ENCODE peak calls at places on chromosomes 3 and 15, in seven cellular contexts. M, R, A, O, C, Q and L are unnamed samples. For H3K36me3, the result is how much of the 10 kb centered on the place peaks cover.

GRCh38 chr15:90667063-90667754 is 49.9 kb upstream of the BLM start:
- DNase-seq in M (peak), R (no peak), A (no peak), O (no peak), C (no peak), Q (no peak), L (no peak)

GRCh38 chr3:185754920-185755319 is 69.9 kb downstream of the IGF2BP2 start:
- DNase-seq in M (no peak), R (no peak), A (no peak), O (no peak), C (no peak), Q (no peak), L (no peak)

GRCh38 chr15:55859681-55860080 is 116.7 kb upstream of the PRTG start:
- DNase-seq in M (no peak), R (no peak), A (no peak), O (no peak), C (no peak), Q (no peak), L (no peak)

GRCh38 chr15:57217716-57218598 is 158.3 kb upstream of the CGNL1 start:
- DNase-seq in M (no peak), R (no peak), A (no peak), O (no peak), C (no peak), Q (no peak), L (no peak)

GRCh38 chr3:40970067-40970466 is 229.2 kb upstream of the CTNNB1 start:
- DNase-seq in M (no peak), R (no peak), A (no peak), O (no peak), C (no peak), Q (no peak), L (no peak)

GRCh38 chr3:159894386-159894785 is 94.2 kb upstream of the IL12A start:
- DNase-seq in M (no peak), R (no peak), A (no peak), O (no peak), C (no peak), Q (no peak), L (no peak)

GRCh38 chr15:48641416-48641815 is 4.1 kb downstream of the FBN1 start:
- DNase-seq in M (no peak), R (no peak), A (no peak), O (no peak), C (peak), Q (peak), L (no peak)

GRCh38 chr15:50353251-50353998 is 1.6 kb downstream of the GABPB1 start:
- DNase-seq in M (no peak), R (peak), A (no peak), O (no peak), C (no peak), Q (peak), L (no peak)

GRCh38 chr15:83208357-83208661 is 686 bp upstream of the HDGFL3 start:
- DNase-seq in M (no peak), R (no peak), A (no peak), O (no peak), C (no peak), Q (no peak), L (no peak)

GRCh38 chr15:88900309-88900981 is 5.1 kb upstream of the HAPLN3 start:
- DNase-seq in M (no peak), R (peak), A (no peak), O (no peak), C (no peak), Q (no peak), L (no peak)

GRCh38 chr15:50176869-50177268 is 5.1 kb upstream of the SLC27A2 start:
- DNase-seq in M (no peak), R (no peak), A (no peak), O (no peak), C (no peak), Q (no peak), L (no peak)

DNA sequence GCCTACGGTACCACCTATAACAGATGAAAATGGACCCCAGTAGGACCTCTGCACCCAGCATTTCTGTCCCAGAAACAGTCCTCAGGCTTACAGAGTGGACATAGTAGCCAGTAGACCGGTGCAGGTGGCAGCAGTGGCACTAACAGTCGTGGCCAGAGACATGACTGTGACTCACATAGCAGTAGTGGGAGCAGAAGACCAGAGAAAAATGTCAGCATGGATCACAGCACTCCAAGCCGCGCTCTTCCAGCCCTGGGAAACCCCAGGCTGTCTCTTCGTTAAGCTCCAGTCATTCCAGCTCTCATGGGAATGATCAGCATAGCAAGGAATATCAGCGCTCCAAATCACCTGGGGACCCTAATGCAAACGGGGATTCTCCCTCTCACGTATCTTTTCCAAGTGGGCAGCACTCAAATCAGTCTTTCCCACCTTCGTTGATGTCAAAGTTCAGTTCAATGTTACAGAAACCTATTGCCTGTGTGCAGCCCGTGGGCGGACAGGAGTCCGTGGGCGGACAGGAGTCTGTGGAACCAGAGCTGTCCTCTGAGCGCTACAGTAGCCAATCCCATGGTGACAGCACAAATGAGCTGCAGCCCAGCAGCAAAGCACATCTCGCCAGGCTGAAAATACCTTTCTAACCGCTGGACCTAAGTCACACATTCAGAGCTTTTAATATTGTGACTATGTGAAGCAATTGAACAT is 10.5 kb downstream of the BFSP2 start:
- DNase-seq in M (no peak), R (no peak), A (no peak), O (no peak), C (no peak), Q (no peak), L (no peak)
- H3K4me3 ChIP-seq in M (no peak), R (no peak), A (no peak), O (no peak), C (no peak), Q (no peak), L (no peak)

DNA sequence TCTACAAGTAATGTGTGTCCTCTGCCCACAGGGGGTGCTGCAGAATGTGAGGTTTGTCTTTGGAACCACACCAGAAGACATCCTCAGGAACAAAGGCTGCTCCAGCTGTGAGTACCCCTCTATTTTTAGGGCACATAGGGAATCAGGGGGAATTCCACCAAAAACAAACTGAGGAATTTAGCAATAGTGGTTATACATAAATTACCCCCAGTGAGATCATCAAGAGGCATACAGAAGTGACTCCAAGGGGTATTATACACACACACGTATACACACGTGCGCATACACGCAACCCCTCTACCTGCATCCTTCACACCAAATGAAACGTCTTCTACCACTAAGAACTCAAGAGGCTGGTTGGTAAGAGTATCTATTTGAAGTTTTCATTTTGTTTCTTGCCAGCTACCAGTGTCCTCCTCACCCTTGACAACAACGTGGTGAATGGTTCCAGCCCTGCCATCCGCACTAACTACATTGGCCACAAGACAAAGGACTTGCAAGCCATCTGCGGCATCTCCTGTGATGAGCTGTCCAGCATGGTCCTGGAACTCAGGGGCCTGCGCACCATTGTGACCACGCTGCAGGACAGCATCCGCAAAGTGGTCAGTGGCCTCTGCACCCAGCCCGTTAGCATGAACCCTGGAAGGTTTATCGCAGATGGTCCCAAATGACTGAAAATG is 2.8 kb downstream of the THBS1 start:
- DNase-seq in M (no peak), R (peak), A (no peak), O (no peak), C (peak), Q (no peak), L (no peak)
- H3K36me3 ChIP-seq in M (half or more), R (under half), A (under half), O (under half), C (under half), Q (under half), L (under half)

GRCh38 chr15:81268340-81268739 is 55.6 kb downstream of the STARD5 start:
- DNase-seq in M (no peak), R (no peak), A (no peak), O (no peak), C (no peak), Q (no peak), L (no peak)

GRCh38 chr15:81265256-81265943 is 58.5 kb downstream of the STARD5 start:
- DNase-seq in M (no peak), R (no peak), A (no peak), O (no peak), C (no peak), Q (peak), L (no peak)

GRCh38 chr15:81264072-81264857 is 59.7 kb downstream of the STARD5 start:
- DNase-seq in M (no peak), R (no peak), A (no peak), O (no peak), C (no peak), Q (no peak), L (no peak)

GRCh38 chr15:81263477-81263876 is 60.5 kb downstream of the STARD5 start:
- DNase-seq in M (no peak), R (no peak), A (no peak), O (no peak), C (no peak), Q (no peak), L (no peak)

DNA sequence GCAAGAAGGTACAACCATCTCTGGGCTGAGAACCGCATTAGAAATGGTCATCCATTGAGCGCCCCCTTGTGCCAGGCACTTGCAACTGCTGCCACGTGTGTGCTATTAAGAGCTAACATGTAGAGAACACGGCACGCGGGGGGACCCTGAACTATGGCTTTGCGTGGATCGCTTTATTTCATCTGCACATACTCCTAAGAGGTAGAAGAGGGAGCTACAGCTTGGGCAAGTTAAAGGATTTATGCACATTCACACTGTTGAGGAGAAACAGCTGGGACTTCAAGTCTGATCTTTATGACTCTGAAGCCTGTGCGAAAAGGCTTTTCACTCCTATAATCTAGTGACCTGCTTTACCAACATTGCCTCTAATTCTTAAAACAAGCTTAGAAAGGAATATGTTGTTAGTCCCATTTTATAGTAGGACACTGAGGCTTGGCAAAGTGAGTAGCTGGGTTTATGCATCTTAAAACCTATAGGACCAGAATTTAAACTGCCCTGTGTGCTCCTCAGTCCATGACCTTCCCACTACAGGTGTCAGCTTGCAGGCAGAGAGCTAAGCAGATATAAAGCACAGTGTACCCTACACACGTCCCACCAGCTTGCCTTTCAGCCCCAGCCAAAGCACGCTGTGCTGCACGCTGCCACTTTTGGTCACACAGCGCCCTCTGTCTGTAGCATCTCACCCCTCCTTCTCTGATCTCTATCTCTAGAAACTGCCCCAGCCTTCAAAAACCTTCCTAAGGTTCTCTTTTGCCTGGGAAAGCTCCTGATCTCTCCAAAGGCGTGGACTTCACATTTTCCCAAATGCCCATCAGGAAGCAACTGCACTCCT is 57.8 kb downstream of the STARD5 start:
- DNase-seq in M (peak), R (peak), A (peak), O (peak), C (peak), Q (peak), L (peak)
- H3K4me3 ChIP-seq in M (no peak), R (no peak), A (no peak), O (no peak), C (peak), Q (peak), L (no peak)

GRCh38 chr3:48528754-48529153 is 24.8 kb upstream of the SHISA5 start:
- DNase-seq in M (no peak), R (no peak), A (no peak), O (no peak), C (no peak), Q (no peak), L (no peak)

GRCh38 chr3:48536116-48536515 is 20.5 kb downstream of the PFKFB4 start:
- DNase-seq in M (no peak), R (no peak), A (no peak), O (no peak), C (no peak), Q (no peak), L (no peak)

GRCh38 chr3:48532974-48533337 is 23.6 kb downstream of the PFKFB4 start:
- DNase-seq in M (no peak), R (no peak), A (no peak), O (no peak), C (no peak), Q (no peak), L (no peak)

GRCh38 chr3:48535578-48535977 is 21.0 kb downstream of the PFKFB4 start:
- DNase-seq in M (no peak), R (no peak), A (no peak), O (no peak), C (no peak), Q (no peak), L (no peak)

DNA sequence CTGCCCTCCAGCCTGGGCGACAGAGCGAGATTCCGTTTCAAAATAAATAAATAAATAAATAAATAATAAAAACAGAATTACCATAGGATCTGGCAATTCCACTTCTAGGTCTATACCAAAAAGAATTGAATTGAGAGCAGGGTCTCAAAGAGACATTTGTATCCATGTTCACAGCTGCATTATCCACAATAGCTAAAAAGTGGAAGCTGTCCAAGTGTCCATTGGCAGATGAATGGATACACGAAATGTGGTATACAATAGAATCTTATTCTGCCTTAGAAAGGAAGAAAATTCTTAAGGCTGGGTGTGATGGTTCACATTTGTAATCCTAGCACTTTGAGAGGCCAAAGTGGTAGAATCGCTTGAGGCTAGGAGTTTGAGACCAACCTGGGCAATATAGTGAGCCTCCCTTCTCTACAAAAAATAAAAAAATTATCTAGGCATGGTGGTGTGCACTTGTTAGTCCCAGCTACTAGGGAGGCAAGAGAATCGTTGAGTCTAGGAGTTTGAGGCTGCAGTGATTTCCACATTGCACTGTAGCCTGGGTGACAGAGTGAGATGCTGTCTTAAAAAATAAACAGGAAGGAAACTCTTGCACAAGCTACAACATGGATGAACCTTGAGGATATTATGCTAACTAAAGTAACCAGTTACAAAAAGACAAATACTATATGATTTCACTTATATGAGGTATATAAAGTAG is 24.2 kb downstream of the PFKFB4 start:
- DNase-seq in M (no peak), R (no peak), A (no peak), O (no peak), C (no peak), Q (no peak), L (no peak)
- H3K36me3 ChIP-seq in M (under half), R (under half), A (under half), O (under half), C (under half), Q (under half), L (under half)

GRCh38 chr3:187889601-187890404 is 144.5 kb upstream of the BCL6 start:
- DNase-seq in M (peak), R (no peak), A (no peak), O (no peak), C (no peak), Q (peak), L (no peak)

GRCh38 chr3:187888658-187889057 is 143.4 kb upstream of the BCL6 start:
- DNase-seq in M (no peak), R (no peak), A (no peak), O (no peak), C (no peak), Q (no peak), L (no peak)

DNA sequence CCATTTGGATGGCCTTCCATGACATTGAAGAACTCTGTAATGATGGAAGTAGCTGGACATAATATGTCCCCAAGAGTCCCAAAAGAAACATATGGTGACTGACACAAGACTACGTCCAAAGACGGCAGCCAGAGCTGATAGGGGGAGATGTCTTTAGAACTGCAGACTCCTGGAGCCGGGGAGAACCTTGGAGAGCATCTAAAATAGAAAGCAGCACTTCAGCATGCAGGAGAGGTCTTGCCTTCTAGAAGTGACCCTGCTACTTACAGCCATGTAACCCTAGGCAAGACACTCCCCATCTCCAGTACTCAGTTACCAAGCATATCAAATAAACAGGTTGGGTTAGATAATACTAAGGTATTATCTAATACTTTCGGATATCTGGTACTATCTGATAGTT is 143.8 kb upstream of the BCL6 start:
- DNase-seq in M (no peak), R (no peak), A (no peak), O (no peak), C (no peak), Q (no peak), L (no peak)
- H3K4me3 ChIP-seq in M (no peak), R (no peak), A (no peak), O (no peak), C (no peak), Q (no peak), L (no peak)

GRCh38 chr3:50183755-50184154 is 7.7 kb upstream of the GNAT1 start:
- DNase-seq in M (no peak), R (no peak), A (no peak), O (no peak), C (no peak), Q (no peak), L (no peak)

GRCh38 chr3:50184242-50184978 is 7.0 kb upstream of the GNAT1 start:
- DNase-seq in M (no peak), R (no peak), A (peak), O (no peak), C (no peak), Q (no peak), L (no peak)

GRCh38 chr3:50181985-50182384 is 9.4 kb upstream of the GNAT1 start:
- DNase-seq in M (no peak), R (no peak), A (no peak), O (no peak), C (no peak), Q (no peak), L (no peak)

GRCh38 chr3:50185230-50185629 is 6.2 kb upstream of the GNAT1 start:
- DNase-seq in M (no peak), R (no peak), A (no peak), O (no peak), C (no peak), Q (no peak), L (no peak)

GRCh38 chr3:50182533-50183099 is 8.8 kb upstream of the GNAT1 start:
- DNase-seq in M (no peak), R (no peak), A (no peak), O (no peak), C (no peak), Q (no peak), L (no peak)
- H3K36me3 ChIP-seq in M (half or more), R (under half), A (under half), O (under half), C (half or more), Q (under half), L (under half)

GRCh38 chr15:75048394-75048793 is 25.0 kb downstream of the PPCDC start:
- DNase-seq in M (no peak), R (no peak), A (no peak), O (no peak), C (no peak), Q (no peak), L (no peak)

GRCh38 chr15:75042730-75043508 is 19.5 kb downstream of the PPCDC start:
- DNase-seq in M (peak), R (peak), A (peak), O (peak), C (peak), Q (peak), L (no peak)

GRCh38 chr15:75043509-75044257 is 20.3 kb downstream of the PPCDC start:
- DNase-seq in M (peak), R (peak), A (peak), O (peak), C (no peak), Q (peak), L (peak)

GRCh38 chr15:75045332-75046015 is 22.1 kb downstream of the PPCDC start:
- DNase-seq in M (no peak), R (no peak), A (no peak), O (no peak), C (no peak), Q (no peak), L (no peak)

GRCh38 chr15:75044258-75044878 is 21.0 kb downstream of the PPCDC start:
- DNase-seq in M (no peak), R (no peak), A (no peak), O (no peak), C (no peak), Q (no peak), L (no peak)
- H3K4me3 ChIP-seq in M (peak), R (no peak), A (no peak), O (no peak), C (no peak), Q (peak), L (no peak)